ENCODE peak calls at places on chromosomes 13 and 19, in six cellular contexts. One of them, this sample, is unnamed.
A peak's percentile ranks its signal among the peaks of the same experiment; 100 is the strongest.

GRCh38 chr19:53389591-53390377 is 5.2 kb upstream of the ZNF765 start:
- DNase-seq in right cardiac atrium: no peak
- DNase-seq in adrenal gland: no peak
- DNase-seq in colonic mucosa: no peak
- DNase-seq in dorsolateral prefrontal cortex: peak; percentile 28
- DNase-seq in prostate gland: no peak
- DNase-seq in this sample: peak; percentile 0

GRCh38 chr13:39777527-39778061 is 122.1 kb downstream of the COG6 start:
- DNase-seq in prostate gland: no peak
- DNase-seq in right cardiac atrium: no peak
- DNase-seq in colonic mucosa: no peak
- DNase-seq in dorsolateral prefrontal cortex: no peak
- DNase-seq in adrenal gland: peak; percentile 21
- DNase-seq in this sample: no peak

GRCh38 chr13:101150998-101151397 is 265.3 kb downstream of the NALCN start:
- DNase-seq in colonic mucosa: no peak
- DNase-seq in prostate gland: no peak
- DNase-seq in adrenal gland: no peak
- DNase-seq in right cardiac atrium: no peak
- DNase-seq in dorsolateral prefrontal cortex: no peak
- DNase-seq in this sample: no peak

GRCh38 chr13:85771856-85772255 is 27.4 kb downstream of the SLITRK6 start:
- DNase-seq in dorsolateral prefrontal cortex: no peak
- DNase-seq in adrenal gland: no peak
- DNase-seq in right cardiac atrium: no peak
- DNase-seq in colonic mucosa: no peak
- DNase-seq in prostate gland: no peak
- DNase-seq in this sample: no peak

GRCh38 chr13:95150555-95150954 is 150.7 kb downstream of the ABCC4 start:
- DNase-seq in dorsolateral prefrontal cortex: no peak
- DNase-seq in right cardiac atrium: no peak
- DNase-seq in colonic mucosa: no peak
- DNase-seq in prostate gland: no peak
- DNase-seq in adrenal gland: no peak
- DNase-seq in this sample: no peak

GRCh38 chr13:36432106-36432544 is at the start of gene CCNA1:
- DNase-seq in colonic mucosa: peak; percentile 19
- DNase-seq in dorsolateral prefrontal cortex: peak; percentile 76
- DNase-seq in right cardiac atrium: peak; percentile 21
- DNase-seq in adrenal gland: peak; percentile 19
- DNase-seq in prostate gland: no peak
- DNase-seq in this sample: peak; percentile 47

GRCh38 chr19:41638624-41639023 is 11.8 kb upstream of the CEACAM4 start:
- DNase-seq in adrenal gland: no peak
- DNase-seq in colonic mucosa: no peak
- DNase-seq in dorsolateral prefrontal cortex: no peak
- DNase-seq in prostate gland: no peak
- DNase-seq in right cardiac atrium: no peak
- DNase-seq in this sample: no peak

GRCh38 chr13:109010912-109011311 is 381.5 kb downstream of the MYO16 start:
- DNase-seq in prostate gland: no peak
- DNase-seq in right cardiac atrium: no peak
- DNase-seq in adrenal gland: no peak
- DNase-seq in dorsolateral prefrontal cortex: no peak
- DNase-seq in colonic mucosa: no peak
- DNase-seq in this sample: no peak

GRCh38 chr13:89066868-89067466 is 1395.8 kb downstream of the SLITRK5 start:
- DNase-seq in right cardiac atrium: no peak
- DNase-seq in dorsolateral prefrontal cortex: no peak
- DNase-seq in adrenal gland: peak; percentile 7
- DNase-seq in prostate gland: peak; percentile 28
- DNase-seq in colonic mucosa: peak; percentile 39
- DNase-seq in this sample: peak; percentile 26

GRCh38 chr19:43807651-43808050 is 5.4 kb upstream of the LYPD5 start:
- DNase-seq in dorsolateral prefrontal cortex: no peak
- DNase-seq in colonic mucosa: no peak
- DNase-seq in right cardiac atrium: no peak
- DNase-seq in prostate gland: no peak
- DNase-seq in adrenal gland: no peak
- DNase-seq in this sample: no peak

GRCh38 chr13:50645092-50645491 is 198.4 kb downstream of the DLEU7 start:
- DNase-seq in right cardiac atrium: no peak
- DNase-seq in prostate gland: no peak
- DNase-seq in dorsolateral prefrontal cortex: no peak
- DNase-seq in colonic mucosa: no peak
- DNase-seq in adrenal gland: no peak
- DNase-seq in this sample: no peak

GRCh38 chr19:49019242-49019932 is 2.5 kb upstream of the LHB start:
- DNase-seq in colonic mucosa: peak; percentile 92
- DNase-seq in prostate gland: peak; percentile 69
- DNase-seq in dorsolateral prefrontal cortex: no peak
- DNase-seq in right cardiac atrium: peak; percentile 60
- DNase-seq in adrenal gland: peak; percentile 75
- DNase-seq in this sample: no peak

GRCh38 chr13:22761709-22762108 is 419.1 kb upstream of the SGCG start:
- DNase-seq in adrenal gland: no peak
- DNase-seq in prostate gland: no peak
- DNase-seq in colonic mucosa: no peak
- DNase-seq in right cardiac atrium: no peak
- DNase-seq in dorsolateral prefrontal cortex: no peak
- DNase-seq in this sample: no peak

GRCh38 chr19:50325310-50326100 is 3.7 kb downstream of the KCNC3 start:
- DNase-seq in colonic mucosa: peak; percentile 54
- DNase-seq in right cardiac atrium: peak; percentile 66
- DNase-seq in prostate gland: peak; percentile 46
- DNase-seq in adrenal gland: peak; percentile 57
- DNase-seq in dorsolateral prefrontal cortex: peak; percentile 71
- DNase-seq in this sample: peak; percentile 51

GRCh38 chr19:45515081-45515624 is 7.9 kb downstream of the VASP start:
- DNase-seq in colonic mucosa: peak; percentile 71
- DNase-seq in adrenal gland: peak; percentile 46
- DNase-seq in dorsolateral prefrontal cortex: no peak
- DNase-seq in right cardiac atrium: peak; percentile 56
- DNase-seq in prostate gland: no peak
- DNase-seq in this sample: no peak

GRCh38 chr19:50323782-50324133 is 5.4 kb downstream of the KCNC3 start:
- DNase-seq in right cardiac atrium: no peak
- DNase-seq in colonic mucosa: no peak
- DNase-seq in adrenal gland: no peak
- DNase-seq in dorsolateral prefrontal cortex: no peak
- DNase-seq in prostate gland: no peak
- DNase-seq in this sample: no peak

GRCh38 chr19:50649433-50650391 is at the start of gene C19orf81:
- DNase-seq in prostate gland: no peak
- DNase-seq in right cardiac atrium: no peak
- DNase-seq in adrenal gland: no peak
- DNase-seq in colonic mucosa: no peak
- DNase-seq in dorsolateral prefrontal cortex: no peak
- DNase-seq in this sample: no peak

GRCh38 chr19:11136400-11137101 is 19.0 kb downstream of the SPC24 start:
- DNase-seq in dorsolateral prefrontal cortex: no peak
- DNase-seq in adrenal gland: no peak
- DNase-seq in prostate gland: no peak
- DNase-seq in colonic mucosa: no peak
- DNase-seq in right cardiac atrium: no peak
- DNase-seq in this sample: no peak

GRCh38 chr13:73060251-73061160 is 1.7 kb downstream of the KLF5 start:
- DNase-seq in prostate gland: peak; percentile 33
- DNase-seq in right cardiac atrium: peak; percentile 16
- DNase-seq in dorsolateral prefrontal cortex: no peak
- DNase-seq in colonic mucosa: peak; percentile 44
- DNase-seq in adrenal gland: no peak
- DNase-seq in this sample: no peak

GRCh38 chr19:7729211-7729610 is 2.7 kb downstream of the CLEC4G start:
- DNase-seq in colonic mucosa: no peak
- DNase-seq in right cardiac atrium: no peak
- DNase-seq in prostate gland: no peak
- DNase-seq in dorsolateral prefrontal cortex: no peak
- DNase-seq in adrenal gland: no peak
- DNase-seq in this sample: no peak

GRCh38 chr19:32877977-32878745 is 8.6 kb upstream of the SLC7A9 start:
- DNase-seq in prostate gland: no peak
- DNase-seq in adrenal gland: no peak
- DNase-seq in right cardiac atrium: no peak
- DNase-seq in colonic mucosa: no peak
- DNase-seq in dorsolateral prefrontal cortex: peak; percentile 7
- DNase-seq in this sample: no peak

GRCh38 chr19:29812080-29812880 is 489 bp downstream of the CCNE1 start:
- DNase-seq in colonic mucosa: peak; percentile 33
- DNase-seq in dorsolateral prefrontal cortex: no peak
- DNase-seq in adrenal gland: peak; percentile 43
- DNase-seq in prostate gland: no peak
- DNase-seq in right cardiac atrium: peak; percentile 31
- DNase-seq in this sample: no peak

GRCh38 chr13:41966671-41967070 is 5.8 kb upstream of the VWA8 start:
- DNase-seq in right cardiac atrium: no peak
- DNase-seq in adrenal gland: no peak
- DNase-seq in prostate gland: no peak
- DNase-seq in dorsolateral prefrontal cortex: no peak
- DNase-seq in colonic mucosa: no peak
- DNase-seq in this sample: no peak

DNA sequence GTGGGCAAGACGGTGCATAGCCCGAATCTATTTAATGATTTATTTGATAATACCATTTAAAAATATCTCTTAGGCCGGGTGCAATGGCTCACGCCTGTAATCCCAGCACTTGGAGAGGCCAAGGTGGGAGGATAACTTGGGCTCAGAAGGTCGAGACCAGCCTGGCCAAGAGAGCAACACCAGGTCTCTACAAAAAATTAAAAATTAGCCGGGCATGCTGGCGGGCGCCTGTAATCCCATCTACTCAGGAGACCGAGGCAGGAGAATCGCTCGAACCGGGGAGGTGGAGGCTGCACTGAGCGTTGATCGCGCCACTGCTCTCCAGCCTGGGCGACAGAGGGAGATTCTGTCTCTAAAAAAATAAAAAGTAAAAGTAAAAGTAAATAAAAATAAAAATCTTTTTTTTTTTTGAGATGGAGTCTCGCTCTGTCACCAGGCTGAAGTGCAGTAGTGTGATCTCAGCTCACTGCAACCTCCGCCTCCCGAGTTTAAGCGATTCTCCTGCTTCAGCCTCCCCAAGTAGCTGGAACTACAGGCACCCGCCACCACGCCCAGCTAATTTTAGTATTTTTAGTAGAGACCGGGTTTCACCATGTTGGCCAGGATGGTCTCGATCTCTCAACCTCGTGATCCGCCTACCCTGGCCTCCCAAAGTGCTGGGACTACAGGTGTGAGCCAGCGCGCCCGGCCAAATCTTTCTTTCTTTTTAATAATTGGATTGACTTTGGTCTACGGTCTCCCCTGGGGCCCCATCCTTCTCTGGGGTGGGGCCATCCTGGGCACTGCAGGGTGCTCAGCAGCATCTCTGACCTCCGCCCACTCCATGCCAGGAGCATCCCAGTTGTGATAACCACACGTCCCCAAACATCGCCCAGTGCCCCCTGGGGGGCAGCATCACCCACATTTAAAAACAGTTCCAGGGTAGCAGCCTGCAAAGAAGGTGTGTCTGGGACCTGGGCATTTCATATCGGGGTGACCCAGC is 90.7 kb downstream of the GNG7 start:
- DNase-seq in adrenal gland: no peak
- DNase-seq in dorsolateral prefrontal cortex: no peak
- DNase-seq in colonic mucosa: no peak
- DNase-seq in right cardiac atrium: no peak
- DNase-seq in prostate gland: no peak
- DNase-seq in this sample: no peak
- H3K27ac ChIP-seq in adrenal gland: no peak overlapping the region
- H3K27ac ChIP-seq in dorsolateral prefrontal cortex: no peak overlapping the region
- H3K27ac ChIP-seq in colonic mucosa: no peak overlapping the region
- H3K27ac ChIP-seq in right cardiac atrium: no peak overlapping the region
- H3K27ac ChIP-seq in prostate gland: no peak overlapping the region
- H3K27ac ChIP-seq in this sample: no peak overlapping the region

GRCh38 chr19:40588110-40588854 is 11.6 kb downstream of the SHKBP1 start:
- DNase-seq in prostate gland: no peak
- DNase-seq in colonic mucosa: no peak
- DNase-seq in right cardiac atrium: no peak
- DNase-seq in adrenal gland: no peak
- DNase-seq in dorsolateral prefrontal cortex: no peak
- DNase-seq in this sample: no peak
- H3K27ac ChIP-seq in prostate gland: no peak overlapping the region
- H3K27ac ChIP-seq in colonic mucosa: no peak overlapping the region
- H3K27ac ChIP-seq in right cardiac atrium: no peak overlapping the region
- H3K27ac ChIP-seq in adrenal gland: no peak overlapping the region
- H3K27ac ChIP-seq in dorsolateral prefrontal cortex: no peak overlapping the region
- H3K27ac ChIP-seq in this sample: no peak overlapping the region

GRCh38 chr19:18097217-18097992 is at the start of gene MAST3:
- DNase-seq in colonic mucosa: peak; percentile 87
- DNase-seq in dorsolateral prefrontal cortex: peak; percentile 90
- DNase-seq in prostate gland: peak; percentile 78
- DNase-seq in right cardiac atrium: peak; percentile 84
- DNase-seq in adrenal gland: peak; percentile 87
- DNase-seq in this sample: no peak
- H3K27ac ChIP-seq in colonic mucosa: no peak within 1 kb of the TSS
- H3K27ac ChIP-seq in dorsolateral prefrontal cortex: peak within 1 kb of the TSS; percentile 49
- H3K27ac ChIP-seq in prostate gland: no peak within 1 kb of the TSS
- H3K27ac ChIP-seq in right cardiac atrium: no peak within 1 kb of the TSS
- H3K27ac ChIP-seq in adrenal gland: no peak within 1 kb of the TSS
- H3K27ac ChIP-seq in this sample: peak within 1 kb of the TSS; percentile 59

GRCh38 chr13:99307247-99307646 is at the start of gene GPR183:
- DNase-seq in adrenal gland: no peak
- DNase-seq in colonic mucosa: no peak
- DNase-seq in prostate gland: no peak
- DNase-seq in right cardiac atrium: no peak
- DNase-seq in dorsolateral prefrontal cortex: no peak
- DNase-seq in this sample: no peak

GRCh38 chr13:99311137-99311536 is 3.9 kb upstream of the GPR183 start:
- DNase-seq in colonic mucosa: no peak
- DNase-seq in dorsolateral prefrontal cortex: no peak
- DNase-seq in right cardiac atrium: no peak
- DNase-seq in adrenal gland: no peak
- DNase-seq in prostate gland: no peak
- DNase-seq in this sample: no peak

GRCh38 chr13:99307648-99308339 is 595 bp upstream of the GPR183 start:
- DNase-seq in dorsolateral prefrontal cortex: no peak
- DNase-seq in prostate gland: no peak
- DNase-seq in right cardiac atrium: no peak
- DNase-seq in colonic mucosa: no peak
- DNase-seq in adrenal gland: no peak
- DNase-seq in this sample: no peak

GRCh38 chr13:99310382-99311031 is 3.3 kb upstream of the GPR183 start:
- DNase-seq in colonic mucosa: no peak
- DNase-seq in right cardiac atrium: no peak
- DNase-seq in prostate gland: no peak
- DNase-seq in dorsolateral prefrontal cortex: no peak
- DNase-seq in adrenal gland: no peak
- DNase-seq in this sample: no peak

DNA sequence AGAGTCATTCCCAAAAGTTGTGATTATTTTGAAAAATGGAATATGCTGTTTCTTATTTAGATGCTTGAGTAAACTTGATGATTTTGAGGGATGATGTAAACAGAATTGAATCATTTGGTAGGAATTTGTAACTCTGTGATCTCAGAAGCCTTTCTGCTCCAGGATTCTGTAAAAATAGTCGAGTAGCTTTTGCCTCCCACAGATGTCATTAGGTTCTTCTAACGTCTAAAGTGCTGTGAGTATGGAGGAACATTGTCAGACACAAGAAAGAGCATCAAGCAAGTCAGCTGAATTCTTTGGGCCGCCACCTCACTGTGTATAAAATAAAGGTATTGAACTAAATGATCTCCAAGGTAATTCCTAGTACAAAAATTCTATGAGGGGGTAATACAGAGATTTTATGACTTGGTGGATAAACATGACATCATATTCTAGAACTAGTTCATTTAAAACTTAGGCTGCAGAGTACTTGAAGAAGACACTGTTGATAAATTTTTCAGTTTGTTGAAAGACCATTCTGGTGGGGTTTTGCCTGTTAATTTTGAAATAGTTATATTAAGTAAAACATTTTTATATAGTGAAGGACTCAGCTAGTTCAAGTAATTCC is 1.4 kb upstream of the GPR183 start:
- DNase-seq in dorsolateral prefrontal cortex: no peak
- DNase-seq in prostate gland: no peak
- DNase-seq in right cardiac atrium: no peak
- DNase-seq in adrenal gland: no peak
- DNase-seq in colonic mucosa: no peak
- DNase-seq in this sample: no peak
- H3K27ac ChIP-seq in dorsolateral prefrontal cortex: no peak overlapping the region
- H3K27ac ChIP-seq in prostate gland: no peak overlapping the region
- H3K27ac ChIP-seq in right cardiac atrium: no peak overlapping the region
- H3K27ac ChIP-seq in adrenal gland: no peak overlapping the region
- H3K27ac ChIP-seq in colonic mucosa: no peak overlapping the region
- H3K27ac ChIP-seq in this sample: no peak overlapping the region